ENCODE peak calls at places on chromosomes 3 and 15, in ten cellular contexts. W, O, D, K, E, I, A, N, B and Q are unnamed samples. For H3K27me3, the result is how much of the 10 kb centered on the place peaks cover.

GRCh38 chr15:58340176-58340575 is 91.6 kb upstream of the LIPC start:
- DNase-seq in E (no peak), W (no peak), O (no peak), A (no peak), K (no peak), I (peak), D (no peak), B (peak), N (no peak), Q (no peak)

GRCh38 chr3:186219211-186219638 is 110.3 kb upstream of the ETV5 start:
- DNase-seq in N (peak), O (no peak), I (no peak), D (no peak), W (no peak), K (no peak), A (no peak), B (no peak), E (no peak), Q (no peak)

GRCh38 chr15:67042490-67043181 is 22.8 kb upstream of the SMAD3 start:
- DNase-seq in A (no peak), O (no peak), W (peak), B (peak), I (no peak), N (no peak), E (no peak), K (no peak), D (no peak), Q (no peak)

GRCh38 chr15:96352594-96353377 is 22.3 kb downstream of the NR2F2 start:
- DNase-seq in K (no peak), I (peak), A (no peak), E (no peak), W (peak), O (no peak), B (peak), N (no peak), D (no peak), Q (no peak)

GRCh38 chr15:53962646-53963561 is 15.3 kb upstream of the UNC13C start:
- DNase-seq in B (no peak), E (peak), O (no peak), D (no peak), A (no peak), W (no peak), I (peak), K (peak), N (peak), Q (no peak)

GRCh38 chr15:32659340-32659831 is 17.9 kb downstream of the SCG5 start:
- DNase-seq in I (no peak), W (peak), D (no peak), K (no peak), A (no peak), O (no peak), E (no peak), N (no peak), B (peak), Q (peak)

GRCh38 chr3:195761031-195761430 is 40.3 kb downstream of the MUC20 start:
- DNase-seq in B (no peak), E (no peak), W (no peak), K (no peak), A (no peak), I (no peak), N (no peak), O (no peak), D (no peak), Q (no peak)

GRCh38 chr3:13492048-13492447 is 11.9 kb downstream of the HDAC11 start:
- DNase-seq in B (no peak), D (no peak), E (no peak), W (no peak), N (no peak), A (no peak), I (no peak), K (no peak), O (no peak), Q (no peak)

GRCh38 chr15:71456362-71456761 is 341.1 kb downstream of the THSD4 start:
- DNase-seq in B (no peak), A (no peak), W (no peak), E (no peak), O (no peak), N (no peak), D (no peak), I (no peak), K (no peak), Q (no peak)

GRCh38 chr3:49636883-49637609 is 37.1 kb upstream of the APEH start:
- DNase-seq in B (no peak), E (no peak), N (no peak), O (no peak), D (no peak), W (no peak), K (no peak), I (no peak), A (no peak), Q (no peak)

GRCh38 chr3:80238606-80239005 is 470.8 kb upstream of the ROBO1 start:
- DNase-seq in N (no peak), D (no peak), E (peak), I (no peak), B (no peak), K (no peak), A (no peak), W (no peak), O (no peak), Q (no peak)

GRCh38 chr15:67010898-67011619 is 54.3 kb upstream of the SMAD3 start:
- DNase-seq in E (no peak), A (no peak), B (peak), W (no peak), O (no peak), I (peak), N (no peak), K (no peak), D (no peak), Q (no peak)

GRCh38 chr3:147816770-147817169 is 407.6 kb downstream of the ZIC1 start:
- DNase-seq in W (no peak), I (peak), O (no peak), A (no peak), D (no peak), K (no peak), B (no peak), N (peak), E (peak), Q (no peak)

GRCh38 chr3:194620192-194620591 is 13.0 kb downstream of the TMEM44 start:
- DNase-seq in E (no peak), I (no peak), N (no peak), D (no peak), A (no peak), B (no peak), K (no peak), O (no peak), W (no peak), Q (no peak)

GRCh38 chr15:58758141-58758540 is 8.6 kb upstream of the ADAM10 start:
- DNase-seq in I (peak), A (no peak), B (peak), W (peak), N (no peak), D (no peak), O (no peak), K (no peak), E (peak), Q (no peak)

GRCh38 chr3:62097121-62097520 is 276.2 kb downstream of the FEZF2 start:
- DNase-seq in D (no peak), A (peak), E (peak), W (no peak), B (no peak), O (no peak), K (no peak), I (peak), N (peak), Q (no peak)

GRCh38 chr15:98906712-98907083 is 100.9 kb downstream of the PGPEP1L start:
- DNase-seq in N (peak), W (peak), E (peak), D (no peak), K (peak), I (no peak), B (peak), A (no peak), O (no peak), Q (peak)

GRCh38 chr3:106809633-106810460 is 567.4 kb upstream of the CCDC54 start:
- DNase-seq in N (no peak), W (peak), K (no peak), O (no peak), B (peak), E (peak), A (no peak), I (peak), D (no peak), Q (no peak)

GRCh38 chr3:12004741-12005513 is 739 bp downstream of the SYN2 start:
- DNase-seq in W (no peak), A (peak), K (no peak), B (no peak), N (no peak), D (no peak), I (no peak), O (no peak), E (no peak), Q (no peak)
- H3K27me3 ChIP-seq in W (half or more), A (under half), K (under half), B (under half), N (half or more), D (under half), I (under half), O (under half), E (under half), Q (under half)

DNA sequence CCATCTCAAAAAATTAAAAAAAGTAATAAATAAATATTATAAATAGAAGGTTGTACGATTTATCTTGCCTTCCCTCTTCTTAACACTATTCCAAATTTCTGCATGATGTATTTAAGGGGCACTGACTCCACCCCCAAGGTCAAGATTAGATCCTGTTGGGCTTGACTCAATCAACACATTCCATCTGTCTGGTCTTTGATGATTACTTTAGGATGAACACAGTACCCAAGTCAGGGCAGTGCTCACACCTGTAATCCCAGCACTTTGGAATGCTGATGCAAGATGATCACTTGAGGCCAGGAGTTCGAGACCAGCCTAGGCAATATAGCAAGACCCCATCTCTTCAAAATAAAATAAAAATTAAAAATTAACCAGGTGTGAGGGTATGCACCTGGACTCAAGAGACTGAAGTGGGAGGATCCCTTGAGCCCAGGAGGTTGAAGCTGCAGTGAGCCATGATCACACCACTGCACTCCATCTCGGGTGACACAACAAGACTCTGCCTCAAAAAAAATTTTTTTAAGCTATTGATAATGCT is 14.1 kb upstream of the ATP1B3 start:
- DNase-seq in K (no peak), E (no peak), B (no peak), O (no peak), A (no peak), I (no peak), W (no peak), D (no peak), N (no peak), Q (no peak)
- H3K27me3 ChIP-seq in K (under half), E (under half), B (under half), O (under half), A (under half), I (under half), W (under half), D (under half), N (under half), Q (under half)

GRCh38 chr3:99760602-99761001 is 57.1 kb upstream of the CMSS1 start:
- DNase-seq in E (peak), N (no peak), K (no peak), W (no peak), I (no peak), O (no peak), B (peak), A (peak), D (no peak), Q (no peak)
- H3K27me3 ChIP-seq in E (under half), N (under half), K (under half), W (under half), I (under half), O (under half), B (under half), A (under half), D (under half), Q (under half)

GRCh38 chr3:137766069-137766960 is 2.2 kb downstream of the SOX14 start:
- DNase-seq in D (no peak), O (no peak), N (no peak), B (no peak), K (no peak), I (no peak), E (no peak), A (no peak), W (no peak), Q (no peak)

GRCh38 chr3:137769321-137770065 is 5.4 kb downstream of the SOX14 start:
- DNase-seq in K (no peak), D (no peak), N (no peak), E (no peak), B (no peak), O (no peak), W (no peak), I (no peak), A (no peak), Q (no peak)

GRCh38 chr3:137767146-137768020 is 3.3 kb downstream of the SOX14 start:
- DNase-seq in A (no peak), N (no peak), E (no peak), O (no peak), W (no peak), K (no peak), B (no peak), D (no peak), I (no peak), Q (no peak)

GRCh38 chr3:137768361-137769320 is 4.5 kb downstream of the SOX14 start:
- DNase-seq in I (no peak), D (no peak), N (no peak), W (no peak), A (no peak), E (no peak), K (no peak), O (no peak), B (no peak), Q (no peak)

DNA sequence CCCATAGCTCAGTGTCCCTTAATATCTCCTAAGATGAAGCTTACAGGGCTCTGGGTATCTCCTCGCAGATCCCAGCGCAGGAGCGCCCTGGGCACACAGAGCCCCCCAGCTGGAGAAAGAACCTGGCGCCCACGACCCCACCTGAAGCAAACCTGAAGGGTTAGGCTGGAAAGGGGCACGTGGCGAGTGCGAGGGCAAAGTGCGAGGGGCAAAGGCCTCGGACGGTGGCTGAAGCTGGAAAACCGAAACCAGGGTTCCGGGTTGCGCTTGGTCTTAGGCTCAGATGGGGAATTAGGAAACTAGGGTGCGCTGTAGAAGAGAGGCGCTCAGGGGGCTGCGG is 3.9 kb downstream of the SOX14 start:
- DNase-seq in N (no peak), I (no peak), D (no peak), B (no peak), A (no peak), O (no peak), W (no peak), K (no peak), E (no peak), Q (no peak)
- H3K27me3 ChIP-seq in N (half or more), I (half or more), D (under half), B (half or more), A (half or more), O (half or more), W (half or more), K (under half), E (half or more), Q (half or more)

DNA sequence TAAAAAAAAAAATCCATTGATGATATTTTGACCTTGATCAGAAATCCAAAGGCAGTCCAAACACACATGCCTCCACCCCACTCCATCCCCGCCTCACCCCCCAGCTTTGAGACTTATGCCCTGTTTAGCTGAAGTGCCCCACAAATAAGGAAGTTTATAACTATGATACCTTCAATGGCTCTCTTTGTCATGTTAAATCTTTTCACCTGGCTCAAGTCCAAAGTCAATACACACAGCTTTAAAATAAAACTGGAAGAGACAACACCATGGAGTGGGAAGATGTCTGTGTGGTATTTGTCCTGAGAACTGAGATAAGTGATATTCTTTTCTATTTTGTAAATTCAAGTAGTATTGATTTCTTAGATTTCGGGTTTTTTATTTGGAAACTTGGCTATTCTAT is 5.0 kb downstream of the FOXB1 start:
- DNase-seq in I (no peak), D (no peak), W (no peak), A (no peak), O (no peak), B (no peak), N (no peak), E (no peak), K (no peak), Q (no peak)
- H3K27me3 ChIP-seq in I (half or more), D (half or more), W (half or more), A (half or more), O (half or more), B (half or more), N (half or more), E (half or more), K (half or more), Q (half or more)

GRCh38 chr3:71847794-71848193 is 62.8 kb upstream of the PROK2 start:
- DNase-seq in I (no peak), K (no peak), W (no peak), D (no peak), A (no peak), E (no peak), B (no peak), N (no peak), O (no peak), Q (no peak)
- H3K27me3 ChIP-seq in I (under half), K (under half), W (under half), D (under half), A (under half), E (under half), B (under half), N (under half), O (under half), Q (under half)